ENCODE peak calls at places on chromosomes 11 and 22, in ten cellular contexts. A, S, X, V, U, Z, W, E, D and C are unnamed samples.

GRCh38 chr22:28032896-28033295 is 113.8 kb upstream of the PITPNB start:
- DNase-seq in A (no peak), S (no peak), X (no peak), V (no peak), U (no peak), Z (no peak), W (no peak), E (no peak), D (no peak), C (no peak)

GRCh38 chr22:29524440-29525191 is 28.9 kb downstream of the THOC5 start:
- DNase-seq in A (peak), S (peak), X (no peak), V (peak), U (peak), Z (peak), W (no peak), E (peak), D (no peak), C (peak)

GRCh38 chr11:132453411-132453810 is 1078.9 kb downstream of the OPCML start:
- DNase-seq in A (no peak), S (no peak), X (no peak), V (peak), U (no peak), Z (no peak), W (no peak), E (no peak), D (no peak), C (no peak)

GRCh38 chr11:100841711-100842407 is 154.8 kb downstream of the ARHGAP42 start:
- DNase-seq in A (no peak), S (no peak), X (no peak), V (no peak), U (no peak), Z (no peak), W (no peak), E (no peak), D (no peak), C (no peak)

GRCh38 chr11:135008001-135008405 is 596.0 kb upstream of the B3GAT1 start:
- DNase-seq in A (peak), S (no peak), X (no peak), V (no peak), U (no peak), Z (no peak), W (no peak), E (no peak), D (no peak), C (no peak)

GRCh38 chr11:70616938-70617674 is 218.8 kb downstream of the CTTN start:
- DNase-seq in A (no peak), S (no peak), X (no peak), V (no peak), U (no peak), Z (no peak), W (no peak), E (no peak), D (no peak), C (no peak)

GRCh38 chr11:62545437-62546243 is 966 bp downstream of the AHNAK start:
- DNase-seq in A (peak), S (peak), X (peak), V (peak), U (peak), Z (peak), W (peak), E (peak), D (peak), C (peak)

GRCh38 chr11:62611705-62612365 is 740 bp downstream of the EML3 start:
- DNase-seq in A (peak), S (peak), X (peak), V (peak), U (peak), Z (peak), W (peak), E (peak), D (no peak), C (peak)

GRCh38 chr11:91972665-91973266 is 251.9 kb upstream of the FAT3 start:
- DNase-seq in A (peak), S (no peak), X (no peak), V (no peak), U (no peak), Z (no peak), W (no peak), E (peak), D (no peak), C (no peak)

GRCh38 chr11:74000770-74001169 is 8.1 kb downstream of the UCP3 start:
- DNase-seq in A (no peak), S (no peak), X (no peak), V (no peak), U (no peak), Z (no peak), W (no peak), E (no peak), D (no peak), C (no peak)

GRCh38 chr11:15843309-15843857 is 513.0 kb downstream of the SOX6 start:
- DNase-seq in A (peak), S (no peak), X (no peak), V (no peak), U (no peak), Z (no peak), W (no peak), E (peak), D (no peak), C (no peak)

GRCh38 chr11:12693485-12694181 is 19.4 kb downstream of the TEAD1 start:
- DNase-seq in A (peak), S (peak), X (peak), V (peak), U (peak), Z (peak), W (peak), E (peak), D (peak), C (peak)

GRCh38 chr11:74123008-74123448 is 47.8 kb downstream of the C2CD3 start:
- DNase-seq in A (no peak), S (no peak), X (no peak), V (no peak), U (no peak), Z (no peak), W (no peak), E (no peak), D (no peak), C (no peak)

GRCh38 chr11:74418509-74418895 is 20.3 kb upstream of the PGM2L1 start:
- DNase-seq in A (no peak), S (peak), X (no peak), V (peak), U (peak), Z (no peak), W (no peak), E (no peak), D (no peak), C (peak)

GRCh38 chr11:108906329-108906728 is 241.5 kb downstream of the DDX10 start:
- DNase-seq in A (no peak), S (peak), X (no peak), V (peak), U (peak), Z (no peak), W (no peak), E (no peak), D (peak), C (peak)

GRCh38 chr11:79708319-79708928 is 267.6 kb upstream of the TENM4 start:
- DNase-seq in A (no peak), S (peak), X (no peak), V (peak), U (peak), Z (peak), W (no peak), E (no peak), D (no peak), C (peak)

GRCh38 chr11:18981897-18982296 is 42.7 kb upstream of the MRGPRX1 start:
- DNase-seq in A (no peak), S (no peak), X (no peak), V (no peak), U (no peak), Z (no peak), W (no peak), E (no peak), D (no peak), C (no peak)

GRCh38 chr22:28027453-28028448 is 108.7 kb upstream of the PITPNB start:
- DNase-seq in A (no peak), S (no peak), X (peak), V (no peak), U (peak), Z (no peak), W (peak), E (no peak), D (no peak), C (no peak)

GRCh38 chr11:60854140-60854846 is 1.5 kb downstream of the PTGDR2 start:
- DNase-seq in A (no peak), S (no peak), X (no peak), V (no peak), U (no peak), Z (no peak), W (no peak), E (no peak), D (no peak), C (no peak)

GRCh38 chr11:60852639-60853468 is 2.9 kb downstream of the PTGDR2 start:
- DNase-seq in A (peak), S (no peak), X (no peak), V (no peak), U (no peak), Z (no peak), W (no peak), E (no peak), D (no peak), C (no peak)

GRCh38 chr11:60853469-60853950 is 2.2 kb downstream of the PTGDR2 start:
- DNase-seq in A (no peak), S (no peak), X (no peak), V (no peak), U (no peak), Z (no peak), W (no peak), E (no peak), D (no peak), C (no peak)

GRCh38 chr11:60855726-60856633 is at the start of gene PTGDR2:
- DNase-seq in A (no peak), S (no peak), X (no peak), V (no peak), U (peak), Z (no peak), W (no peak), E (no peak), D (no peak), C (no peak)

DNA sequence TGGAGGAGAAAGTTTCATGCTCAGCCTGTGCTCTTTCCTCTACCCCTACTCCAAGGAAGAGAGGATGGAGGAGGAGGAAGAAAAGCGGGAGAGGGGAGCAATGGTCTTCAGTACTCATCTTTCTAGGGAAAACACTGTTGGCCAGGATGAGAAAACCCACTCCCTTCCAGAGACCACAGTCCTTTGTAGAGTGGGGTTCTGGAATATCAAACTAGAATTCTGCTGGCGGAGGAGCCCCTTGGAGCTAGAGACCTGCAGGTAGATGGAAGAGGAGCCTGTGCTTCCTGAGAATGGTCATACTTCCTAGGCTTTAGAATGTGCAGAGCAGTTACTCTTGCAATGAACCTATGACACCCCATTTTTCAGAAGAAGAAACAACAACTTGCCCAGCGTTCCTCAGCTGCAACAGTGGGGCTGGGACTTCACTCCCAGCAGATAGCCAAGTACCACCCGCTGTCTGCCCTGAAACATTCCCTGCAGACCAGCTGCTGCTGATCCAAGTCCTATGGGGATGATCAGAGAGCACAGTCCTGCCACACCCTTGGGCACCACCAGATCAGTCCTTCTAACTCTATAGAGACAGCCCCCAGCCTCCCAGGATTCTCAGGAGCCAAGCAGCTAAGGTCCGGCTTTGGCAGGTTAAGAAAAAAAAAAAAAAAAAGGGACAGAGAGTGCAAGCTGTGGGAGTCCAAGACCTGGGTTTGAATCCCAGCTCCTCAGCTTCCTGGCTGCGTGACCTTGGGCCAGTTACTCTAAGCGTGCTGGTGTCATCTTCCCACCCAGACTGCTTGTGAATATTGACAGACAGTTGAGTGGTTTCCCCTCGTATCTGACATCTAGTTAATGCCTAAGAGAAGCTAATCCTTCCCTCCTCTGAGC is 664 bp downstream of the PTGDR2 start:
- DNase-seq in A (no peak), S (no peak), X (no peak), V (no peak), U (no peak), Z (no peak), W (no peak), E (no peak), D (no peak), C (no peak)
- TF ChIP-seq CTCF in A (no peak), S (no peak), X (no peak), V (no peak), U (no peak), Z (no peak), W (no peak), E (no peak), D (no peak), C (no peak)

GRCh38 chr22:48576333-48577013 is 1251.2 kb downstream of the BRD1 start:
- DNase-seq in A (no peak), S (no peak), X (no peak), V (peak), U (peak), Z (no peak), W (no peak), E (no peak), D (no peak), C (no peak)

GRCh38 chr22:48572951-48573350 is 1254.7 kb downstream of the BRD1 start:
- DNase-seq in A (no peak), S (no peak), X (no peak), V (no peak), U (no peak), Z (no peak), W (no peak), E (no peak), D (no peak), C (no peak)

GRCh38 chr22:48575567-48576332 is 1251.9 kb downstream of the BRD1 start:
- DNase-seq in A (no peak), S (no peak), X (no peak), V (no peak), U (no peak), Z (no peak), W (no peak), E (no peak), D (no peak), C (no peak)

GRCh38 chr22:48573766-48574165 is 1253.9 kb downstream of the BRD1 start:
- DNase-seq in A (no peak), S (no peak), X (no peak), V (no peak), U (no peak), Z (no peak), W (no peak), E (no peak), D (no peak), C (no peak)

GRCh38 chr22:48574776-48575566 is 1252.7 kb downstream of the BRD1 start:
- DNase-seq in A (peak), S (no peak), X (peak), V (peak), U (peak), Z (no peak), W (no peak), E (no peak), D (no peak), C (no peak)
- TF ChIP-seq CTCF in A (peak), S (no peak), X (peak), V (peak), U (no peak), Z (no peak), W (no peak), E (no peak), D (no peak), C (no peak)

GRCh38 chr11:123640677-123641494 is 13.5 kb downstream of the SCN3B start:
- DNase-seq in A (peak), S (peak), X (peak), V (peak), U (peak), Z (peak), W (no peak), E (peak), D (no peak), C (peak)

GRCh38 chr11:123641495-123641840 is 13.0 kb downstream of the SCN3B start:
- DNase-seq in A (no peak), S (no peak), X (no peak), V (no peak), U (no peak), Z (no peak), W (no peak), E (no peak), D (no peak), C (no peak)

GRCh38 chr11:123645576-123645975 is 8.8 kb downstream of the SCN3B start:
- DNase-seq in A (no peak), S (no peak), X (no peak), V (no peak), U (no peak), Z (no peak), W (no peak), E (no peak), D (no peak), C (no peak)

GRCh38 chr11:123640029-123640428 is 14.4 kb downstream of the SCN3B start:
- DNase-seq in A (no peak), S (no peak), X (no peak), V (no peak), U (no peak), Z (no peak), W (no peak), E (no peak), D (no peak), C (no peak)

DNA sequence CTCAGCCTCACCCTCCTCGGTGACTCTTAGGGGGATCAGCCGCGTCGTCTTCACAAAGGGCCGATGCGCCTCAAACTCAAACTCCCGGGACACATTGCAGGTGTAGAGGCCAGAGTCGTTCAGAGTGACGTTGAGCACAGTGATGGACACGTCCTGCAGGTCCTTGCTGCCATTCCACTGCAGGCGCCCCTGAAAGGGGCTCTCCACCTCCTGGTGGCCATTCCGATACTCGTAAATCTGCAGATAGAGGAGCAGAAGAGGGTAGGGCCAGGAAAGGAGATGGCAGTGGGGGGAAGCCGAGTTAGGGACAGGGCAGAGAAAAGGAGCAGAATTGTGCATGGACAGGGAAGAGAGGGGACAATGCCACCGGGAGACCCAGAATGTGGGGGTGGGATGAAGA is 12.0 kb downstream of the SCN3B start:
- DNase-seq in A (no peak), S (no peak), X (no peak), V (no peak), U (no peak), Z (no peak), W (no peak), E (no peak), D (no peak), C (no peak)
- TF ChIP-seq CTCF in A (no peak), S (no peak), X (no peak), V (no peak), U (no peak), Z (no peak), W (no peak), E (no peak), D (no peak), C (no peak)

DNA sequence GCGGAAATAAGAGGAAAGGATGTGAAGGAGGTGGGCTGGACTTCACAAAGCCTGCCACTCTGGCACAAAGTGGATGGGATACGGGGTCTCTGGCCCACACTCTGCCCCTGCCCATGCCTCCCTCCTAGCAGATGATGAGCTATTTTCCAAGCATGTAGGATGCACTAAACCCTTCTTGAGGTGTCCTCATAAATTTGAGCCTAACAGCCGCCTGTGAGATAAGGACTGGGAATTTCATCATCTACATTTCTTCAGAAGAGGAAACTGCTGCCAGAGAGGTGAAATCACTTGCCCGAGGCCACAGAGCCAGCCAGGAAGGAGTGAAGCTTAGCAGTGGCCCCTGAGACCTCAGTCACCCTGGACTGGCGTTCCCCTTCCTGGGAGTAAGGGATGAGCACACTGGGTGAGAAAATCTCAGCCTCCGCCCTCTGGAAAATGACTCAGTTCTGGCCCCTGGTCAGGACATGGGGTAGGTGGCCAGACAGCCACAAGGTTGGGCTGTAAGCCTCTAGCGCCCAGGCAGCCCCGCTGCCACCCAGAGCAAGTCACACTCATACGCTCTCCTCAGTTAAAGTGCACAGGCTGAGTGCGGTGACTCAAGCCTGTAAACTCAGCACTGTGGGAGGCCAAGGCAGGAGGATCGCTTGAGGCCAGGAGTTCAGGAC is 27.9 kb downstream of the MB start:
- DNase-seq in A (peak), S (peak), X (no peak), V (peak), U (peak), Z (no peak), W (peak), E (no peak), D (peak), C (peak)
- TF ChIP-seq CTCF in A (no peak), S (no peak), X (no peak), V (peak), U (no peak), Z (no peak), W (no peak), E (no peak), D (no peak), C (no peak)

GRCh38 chr11:119602745-119603373 is 126.1 kb downstream of the NECTIN1 start:
- DNase-seq in A (no peak), S (no peak), X (no peak), V (no peak), U (no peak), Z (no peak), W (no peak), E (no peak), D (no peak), C (no peak)
- TF ChIP-seq CTCF in A (no peak), S (no peak), X (no peak), V (no peak), U (peak), Z (no peak), W (no peak), E (no peak), D (no peak), C (no peak)

GRCh38 chr11:61290905-61291690 is 4.0 kb downstream of the VWCE start:
- DNase-seq in A (no peak), S (no peak), X (no peak), V (no peak), U (no peak), Z (peak), W (no peak), E (no peak), D (no peak), C (no peak)

GRCh38 chr11:61295596-61295926 is 445 bp upstream of the VWCE start:
- DNase-seq in A (peak), S (no peak), X (no peak), V (no peak), U (peak), Z (peak), W (no peak), E (peak), D (no peak), C (no peak)

GRCh38 chr11:61294717-61295595 is at the start of gene VWCE:
- DNase-seq in A (peak), S (no peak), X (peak), V (peak), U (peak), Z (peak), W (peak), E (peak), D (no peak), C (peak)

GRCh38 chr11:61297341-61297740 is 2.2 kb upstream of the VWCE start:
- DNase-seq in A (no peak), S (no peak), X (no peak), V (peak), U (no peak), Z (no peak), W (no peak), E (no peak), D (no peak), C (no peak)

GRCh38 chr11:61293869-61294716 is 1.0 kb downstream of the VWCE start:
- DNase-seq in A (peak), S (no peak), X (peak), V (peak), U (peak), Z (peak), W (peak), E (peak), D (no peak), C (peak)
- TF ChIP-seq CTCF in A (no peak), S (no peak), X (no peak), V (peak), U (no peak), Z (peak), W (no peak), E (no peak), D (no peak), C (peak)

GRCh38 chr22:50270302-50271010 is at the start of gene MAPK11:
- DNase-seq in A (peak), S (peak), X (peak), V (peak), U (peak), Z (peak), W (peak), E (peak), D (no peak), C (peak)

GRCh38 chr22:50269573-50270301 is 443 bp downstream of the MAPK11 start:
- DNase-seq in A (no peak), S (no peak), X (no peak), V (peak), U (peak), Z (peak), W (no peak), E (no peak), D (no peak), C (peak)

GRCh38 chr22:50268655-50269113 is 1.5 kb downstream of the MAPK11 start:
- DNase-seq in A (peak), S (peak), X (peak), V (no peak), U (peak), Z (no peak), W (no peak), E (peak), D (no peak), C (peak)

GRCh38 chr22:50266994-50267393 is 3.2 kb downstream of the MAPK11 start:
- DNase-seq in A (no peak), S (no peak), X (no peak), V (no peak), U (no peak), Z (no peak), W (no peak), E (no peak), D (no peak), C (no peak)

GRCh38 chr22:50267591-50268390 is 2.4 kb downstream of the MAPK11 start:
- DNase-seq in A (peak), S (peak), X (peak), V (peak), U (peak), Z (peak), W (no peak), E (peak), D (no peak), C (peak)
- TF ChIP-seq CTCF in A (peak), S (no peak), X (no peak), V (peak), U (peak), Z (peak), W (peak), E (no peak), D (peak), C (no peak)